ENCODE peak calls at places on chromosome 2, in nine cellular contexts. One of them, this sample, is unnamed.

GRCh38 chr2:73823916-73824523 is 4.7 kb upstream of the STAMBP start:
- DNase-seq in G401: peak; percentile 87
- DNase-seq in C1 segment of cervical spinal cord: no peak
- DNase-seq in B cell: peak; percentile 46
- DNase-seq in stimulated activated CD8-positive, alpha-beta memory T cell treated with anti-CD3 and anti-CD28 coated beads, Interleukin-15, amount 100 ng/mL, for 24 hours: no peak
- DNase-seq in neural progenitor cell: peak; percentile 61
- DNase-seq in AG08396: peak; percentile 65
- DNase-seq in LHCN-M2: peak; percentile 77
- DNase-seq in T follicular helper cell: no peak
- DNase-seq in this sample: no peak

GRCh38 chr2:158321264-158321663 is 135.3 kb downstream of the CCDC148 start:
- DNase-seq in G401: no peak
- DNase-seq in C1 segment of cervical spinal cord: no peak
- DNase-seq in B cell: no peak
- DNase-seq in stimulated activated CD8-positive, alpha-beta memory T cell treated with anti-CD3 and anti-CD28 coated beads, Interleukin-15, amount 100 ng/mL, for 24 hours: no peak
- DNase-seq in neural progenitor cell: no peak
- DNase-seq in AG08396: peak; percentile 30
- DNase-seq in LHCN-M2: peak; percentile 34
- DNase-seq in T follicular helper cell: no peak
- DNase-seq in this sample: no peak

GRCh38 chr2:216516730-216517350 is 18.2 kb downstream of the RPL37A start:
- DNase-seq in G401: peak; percentile 48
- DNase-seq in C1 segment of cervical spinal cord: no peak
- DNase-seq in B cell: no peak
- DNase-seq in stimulated activated CD8-positive, alpha-beta memory T cell treated with anti-CD3 and anti-CD28 coated beads, Interleukin-15, amount 100 ng/mL, for 24 hours: no peak
- DNase-seq in neural progenitor cell: peak; percentile 44
- DNase-seq in AG08396: no peak
- DNase-seq in LHCN-M2: peak; percentile 43
- DNase-seq in T follicular helper cell: no peak
- DNase-seq in this sample: no peak

GRCh38 chr2:70046534-70046933 is 40.7 kb upstream of the PCBP1 start:
- DNase-seq in G401: no peak
- DNase-seq in C1 segment of cervical spinal cord: no peak
- DNase-seq in B cell: no peak
- DNase-seq in stimulated activated CD8-positive, alpha-beta memory T cell treated with anti-CD3 and anti-CD28 coated beads, Interleukin-15, amount 100 ng/mL, for 24 hours: no peak
- DNase-seq in neural progenitor cell: no peak
- DNase-seq in AG08396: no peak
- DNase-seq in LHCN-M2: no peak
- DNase-seq in T follicular helper cell: no peak
- DNase-seq in this sample: no peak

GRCh38 chr2:216590780-216591179 is 42.4 kb upstream of the IGFBP2 start:
- DNase-seq in G401: no peak
- DNase-seq in C1 segment of cervical spinal cord: no peak
- DNase-seq in B cell: no peak
- DNase-seq in stimulated activated CD8-positive, alpha-beta memory T cell treated with anti-CD3 and anti-CD28 coated beads, Interleukin-15, amount 100 ng/mL, for 24 hours: no peak
- DNase-seq in neural progenitor cell: no peak
- DNase-seq in AG08396: peak; percentile 37
- DNase-seq in LHCN-M2: peak; percentile 41
- DNase-seq in T follicular helper cell: no peak
- DNase-seq in this sample: no peak

GRCh38 chr2:99507964-99508818 is 18.4 kb upstream of the REV1 start:
- DNase-seq in G401: peak; percentile 43
- DNase-seq in C1 segment of cervical spinal cord: no peak
- DNase-seq in B cell: no peak
- DNase-seq in stimulated activated CD8-positive, alpha-beta memory T cell treated with anti-CD3 and anti-CD28 coated beads, Interleukin-15, amount 100 ng/mL, for 24 hours: no peak
- DNase-seq in neural progenitor cell: no peak
- DNase-seq in AG08396: no peak
- DNase-seq in LHCN-M2: no peak
- DNase-seq in T follicular helper cell: no peak
- DNase-seq in this sample: no peak

GRCh38 chr2:203748331-203749126 is 42.1 kb downstream of the CD28 start:
- DNase-seq in G401: no peak
- DNase-seq in C1 segment of cervical spinal cord: no peak
- DNase-seq in B cell: no peak
- DNase-seq in stimulated activated CD8-positive, alpha-beta memory T cell treated with anti-CD3 and anti-CD28 coated beads, Interleukin-15, amount 100 ng/mL, for 24 hours: no peak
- DNase-seq in neural progenitor cell: no peak
- DNase-seq in AG08396: no peak
- DNase-seq in LHCN-M2: no peak
- DNase-seq in T follicular helper cell: no peak
- DNase-seq in this sample: no peak

GRCh38 chr2:95346738-95347671 is 49.9 kb downstream of the KCNIP3 start:
- DNase-seq in G401: no peak
- DNase-seq in C1 segment of cervical spinal cord: no peak
- DNase-seq in B cell: no peak
- DNase-seq in stimulated activated CD8-positive, alpha-beta memory T cell treated with anti-CD3 and anti-CD28 coated beads, Interleukin-15, amount 100 ng/mL, for 24 hours: no peak
- DNase-seq in neural progenitor cell: peak; percentile 59
- DNase-seq in AG08396: no peak
- DNase-seq in LHCN-M2: no peak
- DNase-seq in T follicular helper cell: no peak
- DNase-seq in this sample: no peak

GRCh38 chr2:84830095-84830494 is 50.8 kb downstream of the TRABD2A start:
- DNase-seq in G401: no peak
- DNase-seq in C1 segment of cervical spinal cord: no peak
- DNase-seq in B cell: no peak
- DNase-seq in stimulated activated CD8-positive, alpha-beta memory T cell treated with anti-CD3 and anti-CD28 coated beads, Interleukin-15, amount 100 ng/mL, for 24 hours: no peak
- DNase-seq in neural progenitor cell: no peak
- DNase-seq in AG08396: no peak
- DNase-seq in LHCN-M2: no peak
- DNase-seq in T follicular helper cell: no peak
- DNase-seq in this sample: no peak

GRCh38 chr2:207143474-207144190 is 22.1 kb downstream of the KLF7 start:
- DNase-seq in G401: peak; percentile 70
- DNase-seq in C1 segment of cervical spinal cord: peak; percentile 28
- DNase-seq in B cell: peak; percentile 76
- DNase-seq in stimulated activated CD8-positive, alpha-beta memory T cell treated with anti-CD3 and anti-CD28 coated beads, Interleukin-15, amount 100 ng/mL, for 24 hours: no peak
- DNase-seq in neural progenitor cell: peak; percentile 47
- DNase-seq in AG08396: no peak
- DNase-seq in LHCN-M2: peak; percentile 90
- DNase-seq in T follicular helper cell: peak; percentile 25
- DNase-seq in this sample: no peak

GRCh38 chr2:218263817-218264611 is 3.2 kb downstream of the GPBAR1 start:
- DNase-seq in G401: no peak
- DNase-seq in C1 segment of cervical spinal cord: no peak
- DNase-seq in B cell: no peak
- DNase-seq in stimulated activated CD8-positive, alpha-beta memory T cell treated with anti-CD3 and anti-CD28 coated beads, Interleukin-15, amount 100 ng/mL, for 24 hours: no peak
- DNase-seq in neural progenitor cell: no peak
- DNase-seq in AG08396: no peak
- DNase-seq in LHCN-M2: no peak
- DNase-seq in T follicular helper cell: no peak
- DNase-seq in this sample: no peak

GRCh38 chr2:17869128-17869527 is 9.3 kb upstream of the KCNS3 start:
- DNase-seq in G401: no peak
- DNase-seq in C1 segment of cervical spinal cord: no peak
- DNase-seq in B cell: no peak
- DNase-seq in stimulated activated CD8-positive, alpha-beta memory T cell treated with anti-CD3 and anti-CD28 coated beads, Interleukin-15, amount 100 ng/mL, for 24 hours: no peak
- DNase-seq in neural progenitor cell: no peak
- DNase-seq in AG08396: no peak
- DNase-seq in LHCN-M2: peak; percentile 44
- DNase-seq in T follicular helper cell: no peak
- DNase-seq in this sample: no peak

This sample was measured in GM18507.